ENCODE peak calls at places on chromosomes 12 and 14, in four cellular contexts. T is H7, N is ovary, X is body of pancreas. J is an unnamed sample.

GRCh38 chr12:123488539-123489230 is 30.7 kb downstream of the SNRNP35 start:
- DNase-seq in T (peak; percentile 70), N (no peak), X (no peak), J (no peak)

GRCh38 chr12:94037444-94037843 is 110.9 kb upstream of the PLXNC1 start:
- DNase-seq in T (no peak), N (no peak), X (no peak), J (no peak)

GRCh38 chr12:67797316-67797741 is 148.8 kb downstream of the DYRK2 start:
- DNase-seq in T (no peak), N (no peak), X (no peak), J (no peak)

GRCh38 chr12:110266980-110267620 is 13.9 kb upstream of the ATP2A2 start:
- DNase-seq in T (no peak), N (peak; percentile 65), X (peak; percentile 31), J (no peak)

GRCh38 chr12:29782285-29782820 is 1.4 kb downstream of the TMTC1 start:
- DNase-seq in T (peak; percentile 33), N (no peak), X (peak; percentile 15), J (peak; percentile 16)

GRCh38 chr12:62860501-62861156 is 74.3 kb downstream of the PPM1H start:
- DNase-seq in T (no peak), N (no peak), X (no peak), J (no peak)

GRCh38 chr14:32134448-32135070 is 57.5 kb downstream of the ARHGAP5 start:
- DNase-seq in T (no peak), N (no peak), X (no peak), J (no peak)

GRCh38 chr12:102535306-102535705 is 54.9 kb upstream of the IGF1 start:
- DNase-seq in T (peak; percentile 30), N (no peak), X (no peak), J (no peak)

GRCh38 chr12:117832459-117833457 is 136.0 kb downstream of the KSR2 start:
- DNase-seq in T (no peak), N (no peak), X (no peak), J (peak; percentile 65)

GRCh38 chr12:92745874-92746553 is 43.2 kb downstream of the PLEKHG7 start:
- DNase-seq in T (no peak), N (peak; percentile 31), X (peak; percentile 34), J (peak; percentile 84)

GRCh38 chr14:101538865-101539264 is 22.4 kb upstream of the DIO3 start:
- DNase-seq in T (no peak), N (no peak), X (no peak), J (no peak)

GRCh38 chr12:110117948-110118685 is 6.0 kb upstream of the IFT81 start:
- DNase-seq in T (no peak), N (no peak), X (no peak), J (no peak)

GRCh38 chr14:60196291-60196690 is 31.1 kb upstream of the DHRS7 start:
- DNase-seq in T (no peak), N (no peak), X (no peak), J (no peak)

GRCh38 chr12:5171701-5172100 is 128.0 kb downstream of the KCNA5 start:
- DNase-seq in T (peak; percentile 77), N (no peak), X (no peak), J (no peak)

GRCh38 chr12:68932701-68933563 is at the start of gene CPM:
- DNase-seq in T (peak; percentile 90), N (peak; percentile 82), X (peak; percentile 89), J (peak; percentile 18)

GRCh38 chr12:46908236-46908935 is 82.6 kb upstream of the SLC38A4 start:
- DNase-seq in T (no peak), N (no peak), X (no peak), J (no peak)

GRCh38 chr14:77036484-77037337 is 8.2 kb upstream of the IRF2BPL start:
- DNase-seq in T (no peak), N (no peak), X (no peak), J (no peak)

GRCh38 chr12:823043-823698 is 70.8 kb downstream of the WNK1 start:
- DNase-seq in T (no peak), N (no peak), X (no peak), J (no peak)

GRCh38 chr14:65637780-65638179 is 225.2 kb downstream of the FUT8 start:
- DNase-seq in T (no peak), N (no peak), X (no peak), J (peak; percentile 62)

GRCh38 chr12:81094718-81095360 is 17.0 kb downstream of the ACSS3 start:
- DNase-seq in T (no peak), N (no peak), X (no peak), J (no peak)

GRCh38 chr12:7512528-7512927 is 9.0 kb upstream of the CD163 start:
- DNase-seq in T (no peak), N (no peak), X (peak; percentile 21), J (peak; percentile 29)

GRCh38 chr14:41548666-41549065 is 58.0 kb upstream of the LRFN5 start:
- DNase-seq in T (no peak), N (no peak), X (no peak), J (no peak)

GRCh38 chr12:95385246-95385645 is 88.7 kb upstream of the METAP2 start:
- DNase-seq in T (no peak), N (no peak), X (peak; percentile 13), J (no peak)

GRCh38 chr14:77301103-77301502 is 19.6 kb downstream of the POMT2 start:
- DNase-seq in T (peak; percentile 84), N (peak; percentile 79), X (peak; percentile 82), J (peak; percentile 63)

GRCh38 chr12:44428825-44429224 is 447.3 kb downstream of the NELL2 start:
- DNase-seq in T (peak; percentile 43), N (no peak), X (no peak), J (no peak)

GRCh38 chr12:65891219-65891618 is 66.9 kb downstream of the HMGA2 start:
- DNase-seq in T (no peak), N (no peak), X (no peak), J (no peak)

GRCh38 chr12:97275261-97276197 is 187.1 kb upstream of the RMST start:
- DNase-seq in T (peak; percentile 24), N (no peak), X (peak; percentile 24), J (no peak)

GRCh38 chr12:63862187-63863107 is 17.9 kb downstream of the SRGAP1 start:
- DNase-seq in T (no peak), N (no peak), X (peak; percentile 77), J (no peak)

GRCh38 chr12:79927772-79928474 is 7.0 kb downstream of the PPP1R12A start:
- DNase-seq in T (no peak), N (no peak), X (no peak), J (no peak)

GRCh38 chr14:50813544-50813863 is 17.5 kb downstream of the NIN start:
- DNase-seq in T (no peak), N (no peak), X (no peak), J (no peak)

GRCh38 chr12:127822743-127823433 is 444.1 kb upstream of the TMEM132C start:
- DNase-seq in T (no peak), N (no peak), X (no peak), J (no peak)

GRCh38 chr12:112107728-112108447 is 695 bp downstream of the NAA25 start:
- DNase-seq in T (peak; percentile 46), N (no peak), X (peak; percentile 24), J (no peak)

DNA sequence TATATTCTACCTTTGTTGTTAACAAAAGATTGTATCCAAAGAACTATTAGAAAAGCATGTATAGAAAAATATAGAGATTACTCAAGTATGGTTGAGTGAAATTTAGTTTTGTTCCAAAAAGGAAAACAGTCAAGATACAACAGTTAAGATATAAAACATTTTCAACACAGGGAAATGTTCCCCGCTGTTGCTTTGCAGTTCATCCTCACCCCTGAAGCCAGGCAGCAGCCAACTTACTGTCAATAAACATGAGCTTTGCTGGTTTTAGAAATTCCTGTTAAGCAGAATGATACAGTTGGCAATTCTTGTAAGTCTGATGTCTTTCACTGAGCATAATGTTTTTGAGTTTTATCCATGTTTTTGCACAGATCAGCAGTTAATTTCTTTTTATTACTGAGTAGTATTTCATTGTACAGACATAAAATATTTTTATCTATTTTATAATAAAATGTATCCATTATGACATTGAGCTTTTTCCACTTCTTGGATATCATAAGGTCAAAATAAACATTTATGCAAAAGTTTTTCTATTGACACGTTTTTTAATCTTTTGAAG is 1.2 kb upstream of the CLEC2B start:
- DNase-seq in T (no peak), N (peak; percentile 41), X (no peak), J (no peak)
- H3K4me3 ChIP-seq in T (no peak overlapping the region), N (peak overlapping the region; percentile 43), X (no peak overlapping the region), J (no peak overlapping the region)

GRCh38 chr12:131794573-131794972 is 33.6 kb upstream of the MMP17 start:
- DNase-seq in T (no peak), N (no peak), X (no peak), J (no peak)
- H3K36me3 ChIP-seq in T (peaks cover 6% of the 10 kb centered on the region), N (no peaks in the 10 kb centered on the region), X (no peaks in the 10 kb centered on the region), J (no peaks in the 10 kb centered on the region)

GRCh38 chr14:103909531-103910261 is 18.6 kb upstream of the TDRD9 start:
- DNase-seq in T (no peak), N (no peak), X (no peak), J (no peak)
- H3K4me3 ChIP-seq in T (no peak overlapping the region), N (no peak overlapping the region), X (no peak overlapping the region), J (no peak overlapping the region)

DNA sequence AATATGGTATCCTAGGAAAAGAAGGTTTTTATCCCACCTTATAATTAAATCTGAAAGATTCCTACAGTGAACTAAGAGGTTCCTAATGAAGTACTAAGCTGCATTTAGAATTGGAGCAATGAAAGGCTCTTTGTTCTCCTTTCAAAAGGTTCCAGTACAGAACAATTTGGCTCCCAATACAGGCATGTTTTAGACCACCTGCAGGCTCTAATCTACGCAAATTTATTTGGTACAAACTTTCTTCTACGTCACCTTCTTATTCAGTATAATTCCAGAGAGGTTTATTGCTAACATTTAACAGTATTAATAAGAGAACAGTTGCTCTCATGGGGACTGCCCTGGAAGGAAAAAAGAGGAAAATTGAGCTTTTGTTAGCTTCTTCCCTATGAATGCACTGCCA is 37.6 kb upstream of the SLCO1C1 start:
- DNase-seq in T (no peak), N (no peak), X (no peak), J (no peak)
- H3K36me3 ChIP-seq in T (no peaks in the 10 kb centered on the region), N (no peaks in the 10 kb centered on the region), X (no peaks in the 10 kb centered on the region), J (no peaks in the 10 kb centered on the region)

DNA sequence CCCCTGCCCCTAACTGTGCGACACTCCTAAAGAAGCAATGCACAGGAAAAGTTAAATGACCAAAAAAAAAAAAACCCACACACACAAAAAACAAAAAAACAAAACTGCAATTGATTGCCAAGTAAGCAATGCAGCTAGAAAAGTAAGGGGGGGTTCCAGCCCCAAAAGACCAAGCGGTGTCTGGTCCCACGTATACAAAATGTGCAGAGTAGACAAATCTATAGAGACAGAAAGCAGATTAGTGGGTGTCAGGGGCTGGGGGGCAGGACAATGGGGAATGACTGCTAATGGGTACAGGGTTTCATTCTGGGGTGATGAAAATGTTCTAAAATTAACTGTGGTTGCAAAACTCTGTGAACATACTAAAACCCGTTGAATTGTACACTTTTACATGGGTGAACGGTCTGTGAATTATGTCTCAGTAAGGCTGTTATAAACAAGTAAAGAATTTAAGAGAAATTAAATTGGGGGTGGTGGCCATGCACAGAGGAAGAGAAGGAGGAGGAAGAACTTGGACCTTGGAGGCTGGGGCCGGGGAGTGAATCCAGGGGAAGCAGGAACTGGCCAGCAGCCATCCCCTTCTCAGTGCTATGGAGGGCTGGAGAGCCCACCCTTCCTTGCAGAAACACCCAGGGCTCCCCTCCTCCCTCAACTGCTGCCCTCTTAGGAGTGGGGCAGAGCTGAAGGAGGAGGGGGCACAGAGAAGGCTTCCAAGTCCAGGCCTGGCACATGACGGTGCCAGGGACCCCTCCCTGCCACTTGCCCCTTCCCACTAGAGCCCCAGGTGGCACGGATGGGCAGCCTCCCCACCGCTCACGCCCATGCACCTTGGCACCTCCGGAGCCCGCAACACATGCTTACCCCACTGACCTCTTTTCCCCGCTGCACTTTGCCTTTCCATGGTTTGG is 45.4 kb downstream of the KDM2B start:
- DNase-seq in T (peak; percentile 58), N (peak; percentile 53), X (no peak), J (no peak)
- H3K4me3 ChIP-seq in T (no peak overlapping the region), N (peak overlapping the region; percentile 54), X (no peak overlapping the region), J (no peak overlapping the region)